ENCODE peak calls at places on chromosomes 7 and 10, in five cellular contexts. B is K562, O is thoracic aorta, C is fibroblast of lung, E is AG04450. H is an unnamed sample.

GRCh38 chr7:101784275-101785127 is 32.9 kb upstream of the CUX1 start:
- DNase-seq in B (peak; percentile 45), O (no peak), C (no peak), E (no peak), H (no peak)

GRCh38 chr10:48589266-48589665 is 15.6 kb downstream of the ARHGAP22 start:
- DNase-seq in C (peak; percentile 93), O (no peak), B (no peak), E (peak; percentile 78), H (no peak)

GRCh38 chr7:92839901-92840300 is 3.5 kb upstream of the CDK6 start:
- DNase-seq in E (no peak), B (no peak), C (no peak), O (no peak), H (no peak)

GRCh38 chr10:26733750-26734568 is 36.5 kb downstream of the PDSS1 start:
- DNase-seq in O (no peak), E (no peak), C (no peak), B (no peak), H (peak; percentile 20)

GRCh38 chr7:102412548-102412947 is 16.4 kb downstream of the PRKRIP1 start:
- DNase-seq in C (peak; percentile 23), B (peak; percentile 67), E (no peak), O (no peak), H (peak; percentile 76)

GRCh38 chr10:28429573-28430216 is 103.2 kb upstream of the WAC start:
- DNase-seq in O (no peak), B (peak; percentile 23), E (no peak), C (peak; percentile 10), H (no peak)

GRCh38 chr7:131502810-131503545 is 53.5 kb downstream of the PODXL start:
- DNase-seq in E (no peak), B (no peak), O (no peak), C (no peak), H (no peak)

GRCh38 chr7:116150588-116150987 is 59.8 kb upstream of the TES start:
- DNase-seq in C (no peak), O (no peak), E (no peak), B (no peak), H (no peak)

GRCh38 chr10:68870061-68870460 is 31.1 kb upstream of the DDX50 start:
- DNase-seq in O (no peak), B (no peak), C (no peak), E (no peak), H (no peak)

GRCh38 chr10:73655257-73655989 is 406 bp downstream of the SYNPO2L start:
- DNase-seq in O (no peak), C (no peak), B (no peak), E (no peak), H (no peak)

GRCh38 chr7:25839084-25839769 is 312.8 kb upstream of the NFE2L3 start:
- DNase-seq in O (no peak), B (no peak), E (no peak), C (no peak), H (no peak)

GRCh38 chr7:54811016-54811924 is 52.3 kb upstream of the SEC61G start:
- DNase-seq in C (peak; percentile 95), E (peak; percentile 74), O (no peak), B (no peak), H (no peak)

GRCh38 chr10:23192396-23192740 is 256 bp downstream of the PTF1A start:
- DNase-seq in B (no peak), O (no peak), E (no peak), C (no peak), H (no peak)
- H3K4me3 ChIP-seq in B (no peak overlapping the region), O (no peak overlapping the region), E (no peak overlapping the region), C (no peak overlapping the region), H (peak overlapping the region; percentile 38)

GRCh38 chr10:101777085-101777856 is 1.4 kb upstream of the FGF8 start:
- DNase-seq in E (no peak), C (no peak), B (no peak), O (no peak), H (peak; percentile 38)
- H3K27me3 ChIP-seq in E (peaks cover 53% of the 10 kb centered on the region), C (peaks cover 43% of the 10 kb centered on the region), B (peaks cover 5% of the 10 kb centered on the region), O (peaks cover 8% of the 10 kb centered on the region), H (peaks cover 49% of the 10 kb centered on the region)

DNA sequence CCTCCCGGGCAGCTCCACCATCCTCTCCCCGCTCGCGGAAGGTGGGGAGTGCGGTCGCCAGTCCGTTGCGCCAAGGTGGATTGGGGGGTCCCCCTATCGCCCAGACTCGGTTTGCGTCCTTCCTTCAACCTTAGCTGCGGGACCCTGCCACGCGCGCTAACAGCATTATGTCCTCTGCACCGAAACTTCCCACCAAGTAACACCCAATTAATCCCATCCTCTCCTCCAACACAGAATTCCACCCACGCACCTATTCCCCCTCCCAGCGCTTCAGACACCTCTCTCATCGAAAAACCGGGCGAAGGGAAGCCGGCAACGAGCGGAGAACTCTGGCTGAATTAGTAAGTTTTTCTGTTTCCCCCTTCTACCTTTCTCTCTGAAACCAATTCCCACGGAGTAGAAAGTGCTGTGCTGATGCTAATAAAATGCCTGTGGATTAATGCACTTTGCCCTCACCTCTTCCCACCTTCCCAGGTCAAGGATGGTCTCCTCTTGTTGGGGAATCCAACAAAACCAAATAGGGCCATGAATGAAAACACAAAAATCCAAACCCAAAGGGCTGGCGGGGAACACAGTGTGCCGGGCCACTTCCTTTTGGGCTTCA is 940 bp downstream of the HOXA3 start:
- DNase-seq in E (no peak), B (no peak), O (no peak), C (no peak), H (peak; percentile 79)
- H3K4me3 ChIP-seq in E (peak overlapping the region; percentile 73), B (no peak overlapping the region), O (peak overlapping the region; percentile 71), C (peak overlapping the region; percentile 42), H (no peak overlapping the region)

GRCh38 chr7:155374276-155375252 is 76.9 kb downstream of the INSIG1 start:
- DNase-seq in C (no peak), O (no peak), E (no peak), B (no peak), H (peak; percentile 81)
- H3K27me3 ChIP-seq in C (peaks cover 77% of the 10 kb centered on the region), O (peaks cover 26% of the 10 kb centered on the region), E (peaks cover 81% of the 10 kb centered on the region), B (peaks cover 85% of the 10 kb centered on the region), H (peaks cover 100% of the 10 kb centered on the region)

GRCh38 chr10:114879093-114879492 is 57.5 kb downstream of the FHIP2A start:
- DNase-seq in C (peak; percentile 22), O (no peak), B (no peak), E (no peak), H (no peak)
- H3K4me3 ChIP-seq in C (no peak overlapping the region), O (no peak overlapping the region), B (no peak overlapping the region), E (no peak overlapping the region), H (no peak overlapping the region)

GRCh38 chr10:92695679-92696605 is 6.2 kb downstream of the HHEX start:
- DNase-seq in O (no peak), B (peak; percentile 61), E (no peak), C (peak; percentile 68), H (peak; percentile 82)

GRCh38 chr10:92696606-92697383 is 7.0 kb downstream of the HHEX start:
- DNase-seq in B (peak; percentile 69), O (no peak), C (no peak), E (no peak), H (peak; percentile 58)

GRCh38 chr10:92699193-92699517 is 9.4 kb downstream of the HHEX start:
- DNase-seq in C (no peak), O (no peak), B (no peak), E (no peak), H (no peak)

GRCh38 chr10:92699518-92700272 is 9.9 kb downstream of the HHEX start:
- DNase-seq in O (no peak), B (peak; percentile 49), E (no peak), C (peak; percentile 54), H (peak; percentile 71)

GRCh38 chr10:92697663-92698511 is 8.1 kb downstream of the HHEX start:
- DNase-seq in E (no peak), O (no peak), C (no peak), B (no peak), H (no peak)
- H3K27me3 ChIP-seq in E (no peaks in the 10 kb centered on the region), O (no peaks in the 10 kb centered on the region), C (no peaks in the 10 kb centered on the region), B (no peaks in the 10 kb centered on the region), H (peaks cover 67% of the 10 kb centered on the region)